ENCODE peak calls at places on chromosomes 11 and 22, in ten cellular contexts. B, H, U, E, J, D, Q, Y, N and O are unnamed samples.

GRCh38 chr11:2102883-2103213 is 36.3 kb downstream of the IGF2 start:
- DNase-seq in E (no peak), N (no peak), U (no peak), Q (no peak), D (no peak), Y (no peak), H (no peak), J (no peak), B (no peak), O (no peak)

GRCh38 chr11:115885446-115885978 is 381.3 kb upstream of the CADM1 start:
- DNase-seq in Y (no peak), D (no peak), E (no peak), J (no peak), Q (no peak), H (no peak), U (no peak), B (no peak), N (no peak), O (no peak)

GRCh38 chr11:94010136-94010535 is 11.0 kb upstream of the HEPHL1 start:
- DNase-seq in Q (no peak), D (no peak), H (no peak), U (no peak), Y (no peak), B (no peak), E (no peak), J (no peak), N (no peak), O (no peak)

GRCh38 chr11:65043881-65044501 is 3.0 kb downstream of the SAC3D1 start:
- DNase-seq in D (no peak), Q (no peak), Y (peak), J (no peak), E (no peak), H (peak), B (no peak), U (no peak), N (no peak), O (no peak)

GRCh38 chr22:30541979-30542810 is 4.3 kb downstream of the SEC14L6 start:
- DNase-seq in B (no peak), U (no peak), Q (no peak), D (no peak), N (no peak), E (no peak), H (no peak), J (no peak), Y (no peak), O (no peak)

GRCh38 chr22:37545703-37546435 is 14.4 kb upstream of the CDC42EP1 start:
- DNase-seq in J (no peak), H (peak), N (no peak), D (no peak), E (no peak), B (peak), Q (no peak), Y (peak), U (no peak), O (peak)

GRCh38 chr22:30634477-30635233 is 926 bp upstream of the SLC35E4 start:
- DNase-seq in N (no peak), B (peak), Q (peak), E (peak), H (peak), D (peak), U (peak), J (peak), Y (peak), O (peak)

GRCh38 chr11:16195659-16196058 is 160.7 kb downstream of the SOX6 start:
- DNase-seq in H (no peak), U (no peak), N (no peak), Y (peak), D (no peak), J (no peak), B (no peak), E (no peak), Q (no peak), O (peak)

GRCh38 chr11:107598225-107599139 is 7.5 kb downstream of the ELMOD1 start:
- DNase-seq in Y (peak), Q (no peak), D (no peak), J (no peak), B (peak), H (no peak), U (no peak), E (peak), N (no peak), O (no peak)

GRCh38 chr11:124758355-124759267 is 3.5 kb downstream of the ESAM start:
- DNase-seq in B (peak), N (no peak), H (no peak), D (peak), U (no peak), Y (peak), E (peak), Q (peak), J (peak), O (peak)

GRCh38 chr11:65797711-65798110 is 10.8 kb downstream of the OVOL1 start:
- DNase-seq in Q (no peak), N (no peak), B (no peak), E (no peak), J (no peak), Y (no peak), D (no peak), U (no peak), H (no peak), O (no peak)

GRCh38 chr11:103488021-103488420 is 378.8 kb downstream of the DYNC2H1 start:
- DNase-seq in D (no peak), N (no peak), Q (no peak), Y (no peak), E (no peak), B (no peak), U (no peak), H (no peak), J (no peak), O (no peak)